ENCODE peak calls at places on chromosomes 1 and 21, in four cellular contexts. O is heart left ventricle, B is adrenal gland, A is uterus. U is an unnamed sample.

GRCh38 chr21:34574984-34575529 is 39.9 kb downstream of the RCAN1 start:
- DNase-seq in O (no peak), A (no peak), B (no peak), U (no peak)

GRCh38 chr21:32726742-32727477 is 903 bp downstream of the SYNJ1 start:
- DNase-seq in O (no peak), A (peak; percentile 21), B (peak; percentile 37), U (no peak)

GRCh38 chr1:205703072-205703471 is 22.8 kb upstream of the SLC45A3 start:
- DNase-seq in O (no peak), B (no peak), A (no peak), U (no peak)

GRCh38 chr1:107139833-107140702 is 771 bp upstream of the NTNG1 start:
- DNase-seq in O (peak; percentile 35), A (no peak), B (no peak), U (no peak)

GRCh38 chr1:18534810-18535205 is 54.1 kb downstream of the KLHDC7A start:
- DNase-seq in A (no peak), B (no peak), O (no peak), U (no peak)

GRCh38 chr1:42758641-42759040 is 8.2 kb downstream of the P3H1 start:
- DNase-seq in A (no peak), B (no peak), O (no peak), U (no peak)

GRCh38 chr1:162632234-162632666 is at the start of gene DDR2:
- DNase-seq in A (peak; percentile 91), O (no peak), B (peak; percentile 92), U (peak; percentile 46)

GRCh38 chr1:18794561-18794960 is 64.9 kb downstream of the TAS1R2 start:
- DNase-seq in B (no peak), O (no peak), A (no peak), U (no peak)

GRCh38 chr1:145983959-145984830 is 12.2 kb downstream of the TXNIP start:
- DNase-seq in A (no peak), B (no peak), O (no peak), U (peak; percentile 14)

GRCh38 chr1:9689971-9690381 is 38.4 kb downstream of the PIK3CD start:
- DNase-seq in O (peak; percentile 69), A (peak; percentile 29), B (peak; percentile 48), U (peak; percentile 30)

GRCh38 chr1:116916533-116917460 is 7.1 kb downstream of the PTGFRN start:
- DNase-seq in O (no peak), B (peak; percentile 45), A (no peak), U (no peak)

GRCh38 chr1:118918230-118918939 is 69.8 kb downstream of the TBX15 start:
- DNase-seq in O (no peak), A (no peak), B (no peak), U (no peak)

GRCh38 chr1:69911301-69911801 is 294.0 kb downstream of the LRRC40 start:
- DNase-seq in B (no peak), O (no peak), A (no peak), U (no peak)

GRCh38 chr1:242764161-242764560 is 239.7 kb upstream of the PLD5 start:
- DNase-seq in A (no peak), B (no peak), O (no peak), U (no peak)

GRCh38 chr1:178512566-178513277 is at the start of gene TEX35:
- DNase-seq in A (no peak), O (peak; percentile 44), B (no peak), U (no peak)

GRCh38 chr1:185601189-185601588 is 133.0 kb upstream of the HMCN1 start:
- DNase-seq in A (no peak), O (no peak), B (no peak), U (no peak)

GRCh38 chr1:218435528-218435927 is 90.4 kb downstream of the TGFB2 start:
- DNase-seq in B (no peak), A (no peak), O (no peak), U (no peak)

GRCh38 chr1:204367956-204368355 is 8.2 kb upstream of the PLEKHA6 start:
- DNase-seq in O (no peak), B (no peak), A (no peak), U (no peak)

GRCh38 chr1:218592688-218593087 is 247.6 kb downstream of the TGFB2 start:
- DNase-seq in O (no peak), B (no peak), A (no peak), U (no peak)

GRCh38 chr1:24540906-24541710 is 14.8 kb upstream of the NCMAP start:
- DNase-seq in O (no peak), B (peak; percentile 29), A (no peak), U (peak; percentile 60)

GRCh38 chr1:66334311-66334710 is 199.6 kb upstream of the SGIP1 start:
- DNase-seq in B (no peak), A (no peak), O (no peak), U (no peak)

GRCh38 chr1:66335859-66336640 is 197.9 kb upstream of the SGIP1 start:
- DNase-seq in O (peak; percentile 73), A (peak; percentile 35), B (peak; percentile 65), U (peak; percentile 63)

GRCh38 chr1:66335125-66335524 is 198.8 kb upstream of the SGIP1 start:
- DNase-seq in O (no peak), B (no peak), A (no peak), U (no peak)

GRCh38 chr1:66337249-66337648 is 196.7 kb upstream of the SGIP1 start:
- DNase-seq in B (no peak), A (no peak), O (peak; percentile 36), U (no peak)

DNA sequence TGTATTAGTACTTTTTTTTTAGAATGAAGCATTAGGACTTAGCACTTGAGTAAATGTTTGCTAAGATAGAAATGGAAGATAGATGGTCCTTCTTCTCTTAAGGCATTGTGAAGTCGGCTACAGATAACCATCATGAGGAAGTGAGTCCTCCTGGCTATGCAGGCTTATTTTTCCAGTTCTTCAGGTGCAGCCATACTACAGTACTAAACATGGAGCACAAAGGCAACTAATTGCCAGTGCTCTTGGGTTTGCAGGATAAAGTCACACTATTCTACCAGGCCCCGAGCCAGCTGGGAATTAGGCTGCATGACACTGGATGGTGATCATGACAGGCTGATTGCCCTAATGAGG is 197.3 kb upstream of the SGIP1 start:
- DNase-seq in O (no peak), A (no peak), B (no peak), U (no peak)
- H3K27ac ChIP-seq in O (peak overlapping the region; percentile 87), A (no peak overlapping the region), B (no peak overlapping the region), U (peak overlapping the region; percentile 82)

GRCh38 chr1:1206376-1207253 is at the start of gene TNFRSF18:
- DNase-seq in A (no peak), O (peak; percentile 64), B (no peak), U (peak; percentile 64)
- H3K4me3 ChIP-seq in A (no peak within 1 kb of the TSS), O (no peak within 1 kb of the TSS), B (no peak within 1 kb of the TSS), U (peak within 1 kb of the TSS; percentile 33)

GRCh38 chr1:84753516-84754375 is 63.5 kb upstream of the SSX2IP start:
- DNase-seq in O (peak; percentile 72), A (peak; percentile 72), B (peak; percentile 72), U (peak; percentile 75)
- TF ChIP-seq POLR2A in O (no peak), A (no peak), B (no peak), U (no peak)

DNA sequence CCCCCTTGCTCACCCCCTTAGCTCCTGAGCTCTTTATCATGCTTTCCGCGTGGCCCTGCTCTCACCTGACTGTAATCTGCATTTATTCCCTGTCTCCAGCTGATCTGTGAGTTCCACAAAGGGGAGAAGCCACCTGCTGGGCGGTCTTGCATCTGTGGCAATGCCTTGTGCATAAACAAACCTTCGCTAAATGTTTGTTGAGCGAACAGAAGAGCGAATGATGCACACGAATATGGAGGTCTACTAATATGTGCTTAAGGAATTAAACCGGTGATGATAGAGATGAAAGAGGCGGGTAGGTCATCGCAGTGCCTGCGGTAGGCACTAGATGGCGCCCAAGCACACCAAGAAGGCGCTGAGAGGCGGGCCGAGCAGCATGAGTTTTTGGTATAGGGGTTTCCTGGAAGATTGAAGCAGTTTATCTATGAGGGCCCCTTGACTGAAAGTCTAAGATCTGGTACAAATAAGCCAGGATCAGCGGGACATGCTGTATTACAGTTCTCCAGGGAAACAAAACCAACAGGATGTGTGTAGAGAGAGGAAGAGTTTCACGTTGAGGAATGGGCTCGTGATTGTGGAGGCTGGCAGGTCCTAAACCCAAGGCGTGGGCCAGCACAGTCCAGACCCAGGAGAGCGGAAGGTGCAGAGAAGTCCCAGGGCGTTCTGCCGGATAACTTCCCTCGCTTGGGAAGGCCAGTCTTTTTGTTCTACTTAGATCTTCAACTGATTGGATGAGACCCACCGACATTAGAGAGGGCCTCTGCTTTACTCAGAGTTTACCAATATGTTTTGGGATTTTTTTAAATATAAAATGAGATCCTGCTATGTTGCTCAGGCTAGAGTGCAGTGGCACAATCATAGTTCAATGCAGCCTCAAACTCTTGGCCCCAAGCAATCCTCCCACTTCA is 34.7 kb downstream of the TOMM20 start:
- DNase-seq in O (peak; percentile 86), B (peak; percentile 82), A (peak; percentile 77), U (peak; percentile 86)
- H3K27ac ChIP-seq in O (no peak overlapping the region), B (no peak overlapping the region), A (no peak overlapping the region), U (no peak overlapping the region)

GRCh38 chr1:8595919-8596318 is 221.5 kb downstream of the RERE start:
- DNase-seq in A (no peak), B (no peak), O (no peak), U (no peak)

GRCh38 chr1:8595332-8595731 is 222.1 kb downstream of the RERE start:
- DNase-seq in O (no peak), B (no peak), A (no peak), U (no peak)

GRCh38 chr1:8598783-8599182 is 218.7 kb downstream of the RERE start:
- DNase-seq in O (no peak), B (no peak), A (peak; percentile 37), U (no peak)

GRCh38 chr1:8598060-8598724 is 219.2 kb downstream of the RERE start:
- DNase-seq in A (peak; percentile 59), B (peak; percentile 31), O (no peak), U (peak; percentile 50)

DNA sequence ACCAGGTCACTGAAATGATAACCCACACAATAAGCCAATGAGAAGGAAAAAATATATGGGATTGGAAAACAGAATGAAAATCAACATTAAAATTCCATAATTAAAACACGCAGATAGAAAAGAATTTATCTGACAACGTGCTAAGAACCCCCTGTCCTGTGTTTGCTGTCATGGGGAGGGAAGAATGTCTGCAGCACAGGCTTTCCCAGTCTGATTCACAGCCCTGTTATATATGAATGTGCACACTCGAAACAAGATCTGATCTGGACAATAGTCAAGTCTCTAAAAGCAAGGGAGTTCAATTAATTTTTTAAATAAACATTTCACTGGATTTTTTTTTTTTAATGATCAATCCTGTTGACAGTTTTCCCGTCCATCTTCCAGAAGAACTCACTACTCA is 220.0 kb downstream of the RERE start:
- DNase-seq in A (no peak), O (no peak), B (no peak), U (no peak)
- H3K4me3 ChIP-seq in A (no peak overlapping the region), O (no peak overlapping the region), B (no peak overlapping the region), U (no peak overlapping the region)